ENCODE peak calls at places on chromosomes 13 and 19, in four cellular contexts. One of them, this sample, is unnamed.

GRCh38 chr13:85588359-85588758 is 210.9 kb downstream of the SLITRK6 start:
- DNase-seq in HepG2: no peak
- DNase-seq in K562: no peak
- DNase-seq in IMR-90: no peak
- DNase-seq in this sample: no peak

GRCh38 chr19:36256853-36257511 is 42.1 kb downstream of the ZNF146 start:
- DNase-seq in HepG2: no peak
- DNase-seq in IMR-90: no peak
- DNase-seq in K562: no peak
- DNase-seq in this sample: no peak

GRCh38 chr19:38551450-38551813 is 66.3 kb downstream of the MAP4K1 start:
- DNase-seq in K562: peak
- DNase-seq in HepG2: no peak
- DNase-seq in IMR-90: no peak
- DNase-seq in this sample: no peak

GRCh38 chr19:16739546-16739945 is 19.9 kb downstream of the NWD1 start:
- DNase-seq in K562: no peak
- DNase-seq in IMR-90: no peak
- DNase-seq in HepG2: no peak
- DNase-seq in this sample: no peak

GRCh38 chr13:32300406-32300805 is 14.8 kb downstream of the ZAR1L start:
- DNase-seq in K562: no peak
- DNase-seq in HepG2: no peak
- DNase-seq in IMR-90: no peak
- DNase-seq in this sample: no peak

GRCh38 chr19:53903055-53903680 is 5.9 kb upstream of the CACNG7 start:
- DNase-seq in IMR-90: peak
- DNase-seq in K562: peak
- DNase-seq in HepG2: peak
- DNase-seq in this sample: peak

GRCh38 chr13:33868343-33868994 is 50.5 kb downstream of the RFC3 start:
- DNase-seq in HepG2: no peak
- DNase-seq in IMR-90: no peak
- DNase-seq in K562: no peak
- DNase-seq in this sample: no peak

GRCh38 chr13:75762066-75762937 is 126.2 kb downstream of the LMO7 start:
- DNase-seq in K562: no peak
- DNase-seq in IMR-90: peak
- DNase-seq in HepG2: peak
- DNase-seq in this sample: peak

GRCh38 chr19:6198896-6199239 is 63.4 kb downstream of the ACSBG2 start:
- DNase-seq in IMR-90: no peak
- DNase-seq in HepG2: no peak
- DNase-seq in K562: no peak
- DNase-seq in this sample: no peak

GRCh38 chr13:105918842-105919741 is 616.4 kb downstream of the EFNB2 start:
- DNase-seq in IMR-90: peak
- DNase-seq in HepG2: peak
- DNase-seq in K562: peak
- DNase-seq in this sample: peak

GRCh38 chr19:41904118-41904870 is 21.3 kb downstream of the ARHGEF1 start:
- DNase-seq in IMR-90: no peak
- DNase-seq in HepG2: peak
- DNase-seq in K562: no peak
- DNase-seq in this sample: peak

GRCh38 chr13:97751477-97751876 is 202.0 kb upstream of the IPO5 start:
- DNase-seq in IMR-90: no peak
- DNase-seq in K562: no peak
- DNase-seq in HepG2: no peak
- DNase-seq in this sample: no peak

GRCh38 chr19:6023085-6023682 is 45.2 kb upstream of the RANBP3 start:
- DNase-seq in IMR-90: peak
- DNase-seq in HepG2: no peak
- DNase-seq in K562: no peak
- DNase-seq in this sample: no peak

GRCh38 chr13:60091573-60091972 is 72.2 kb downstream of the DIAPH3 start:
- DNase-seq in K562: no peak
- DNase-seq in HepG2: no peak
- DNase-seq in IMR-90: no peak
- DNase-seq in this sample: no peak

GRCh38 chr19:8489591-8490394 is 12.6 kb downstream of the PRAM1 start:
- DNase-seq in HepG2: no peak
- DNase-seq in IMR-90: no peak
- DNase-seq in K562: no peak
- DNase-seq in this sample: no peak

GRCh38 chr19:55447421-55448174 is 4.5 kb upstream of the SHISA7 start:
- DNase-seq in IMR-90: peak
- DNase-seq in K562: peak
- DNase-seq in HepG2: no peak
- DNase-seq in this sample: peak

GRCh38 chr13:27455331-27455855 is 5.0 kb upstream of the MTIF3 start:
- DNase-seq in K562: no peak
- DNase-seq in HepG2: no peak
- DNase-seq in IMR-90: no peak
- DNase-seq in this sample: no peak

GRCh38 chr19:1567116-1567847 is 843 bp downstream of the MEX3D start:
- DNase-seq in HepG2: no peak
- DNase-seq in K562: peak
- DNase-seq in IMR-90: no peak
- DNase-seq in this sample: no peak

GRCh38 chr13:45196622-45197021 is 4.2 kb downstream of the KCTD4 start:
- DNase-seq in IMR-90: peak
- DNase-seq in HepG2: no peak
- DNase-seq in K562: peak
- DNase-seq in this sample: no peak

GRCh38 chr13:40496035-40496810 is 170.2 kb downstream of the FOXO1 start:
- DNase-seq in IMR-90: no peak
- DNase-seq in HepG2: no peak
- DNase-seq in K562: no peak
- DNase-seq in this sample: no peak

GRCh38 chr19:14472202-14472961 is 2.8 kb downstream of the PTGER1 start:
- DNase-seq in HepG2: no peak
- DNase-seq in K562: peak
- DNase-seq in IMR-90: peak
- DNase-seq in this sample: peak

GRCh38 chr13:44197791-44198770 is 175.5 kb upstream of the SERP2 start:
- DNase-seq in K562: no peak
- DNase-seq in HepG2: no peak
- DNase-seq in IMR-90: peak
- DNase-seq in this sample: no peak

GRCh38 chr13:47798906-47799305 is 202.2 kb downstream of the SUCLA2 start:
- DNase-seq in K562: no peak
- DNase-seq in IMR-90: peak
- DNase-seq in HepG2: peak
- DNase-seq in this sample: no peak

GRCh38 chr13:76630629-76631028 is 255.6 kb downstream of the KCTD12 start:
- DNase-seq in K562: no peak
- DNase-seq in HepG2: no peak
- DNase-seq in IMR-90: no peak
- DNase-seq in this sample: no peak

GRCh38 chr13:46982856-46983582 is 86.2 kb upstream of the HTR2A start:
- DNase-seq in HepG2: no peak
- DNase-seq in K562: no peak
- DNase-seq in IMR-90: no peak
- DNase-seq in this sample: no peak

GRCh38 chr13:110876592-110876991 is 38.3 kb downstream of the ANKRD10 start:
- DNase-seq in K562: no peak
- DNase-seq in HepG2: no peak
- DNase-seq in IMR-90: no peak
- DNase-seq in this sample: no peak

GRCh38 chr13:30708541-30708940 is 26.8 kb upstream of the ALOX5AP start:
- DNase-seq in K562: no peak
- DNase-seq in HepG2: no peak
- DNase-seq in IMR-90: peak
- DNase-seq in this sample: no peak

GRCh38 chr13:105997436-105998232 is 537.8 kb downstream of the EFNB2 start:
- DNase-seq in IMR-90: no peak
- DNase-seq in K562: no peak
- DNase-seq in HepG2: no peak
- DNase-seq in this sample: no peak

GRCh38 chr13:45714170-45714569 is 12.1 kb downstream of the CBY2 start:
- DNase-seq in IMR-90: no peak
- DNase-seq in K562: no peak
- DNase-seq in HepG2: no peak
- DNase-seq in this sample: no peak

GRCh38 chr13:59750860-59751259 is 412.9 kb downstream of the DIAPH3 start:
- DNase-seq in K562: no peak
- DNase-seq in HepG2: no peak
- DNase-seq in IMR-90: peak
- DNase-seq in this sample: no peak

GRCh38 chr13:33033361-33033812 is 17.2 kb downstream of the KL start:
- DNase-seq in IMR-90: no peak
- DNase-seq in K562: no peak
- DNase-seq in HepG2: no peak
- DNase-seq in this sample: no peak

DNA sequence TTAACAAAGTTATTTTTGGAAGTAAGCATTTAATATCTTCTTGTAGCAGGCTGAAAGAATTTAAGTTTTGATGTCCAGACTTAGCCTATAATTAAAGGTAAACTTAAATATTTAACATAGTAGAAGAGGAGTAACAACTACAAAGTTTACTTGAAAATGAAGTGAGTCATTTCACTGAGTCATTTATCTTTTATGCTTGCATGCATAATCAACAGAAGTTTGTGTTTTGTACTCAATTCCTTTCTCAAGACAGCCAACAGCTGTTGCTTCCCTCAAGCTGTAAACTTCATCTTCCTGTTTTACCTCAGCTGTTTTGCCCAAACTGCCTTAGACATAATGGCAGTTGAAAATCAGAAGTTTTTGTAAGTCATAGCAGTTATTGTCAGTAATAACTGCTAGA is 58.0 kb downstream of the EDNRB start:
- DNase-seq in K562: no peak
- DNase-seq in IMR-90: peak
- DNase-seq in HepG2: no peak
- DNase-seq in this sample: no peak
- TF ChIP-seq MAZ in K562: no peak
- TF ChIP-seq MAZ in IMR-90: no peak
- TF ChIP-seq MAZ in HepG2: no peak
- TF ChIP-seq MAZ in this sample: no peak

DNA sequence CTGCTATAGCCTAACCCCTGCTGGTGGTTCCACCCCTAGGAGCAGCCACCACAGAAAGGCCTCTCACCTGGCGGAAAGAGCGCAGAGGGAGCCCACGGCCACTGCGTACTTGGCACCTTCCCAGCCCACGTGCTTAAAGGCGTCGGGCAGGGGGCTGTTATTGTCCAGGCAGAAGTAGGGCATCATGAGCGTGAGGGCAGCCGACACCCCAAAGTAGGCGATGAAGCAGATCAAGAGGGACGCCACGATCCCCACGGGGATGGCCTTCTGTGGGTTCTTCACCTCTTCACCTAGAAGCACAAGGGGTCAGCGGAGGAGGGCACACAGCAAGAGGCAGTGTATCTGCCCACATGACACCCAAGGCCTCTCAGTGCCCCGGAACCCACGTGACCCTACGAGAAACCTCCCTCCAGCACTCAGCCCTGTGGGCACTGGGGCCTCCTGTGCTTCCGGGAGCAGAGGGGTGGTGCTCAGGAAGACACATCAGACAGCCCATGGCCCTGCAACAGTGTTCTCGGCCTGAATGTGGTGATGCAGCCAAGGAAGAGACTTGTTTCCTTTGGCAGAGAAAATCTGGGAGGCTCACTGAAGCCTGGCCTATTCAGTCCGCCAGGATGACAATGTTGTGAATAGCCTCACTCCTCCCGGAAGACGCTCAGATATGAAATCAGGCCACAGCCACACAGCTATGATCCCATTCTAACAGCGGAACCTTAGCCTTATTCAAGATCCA is 72.1 kb downstream of the SLC7A1 start:
- DNase-seq in K562: no peak
- DNase-seq in HepG2: no peak
- DNase-seq in IMR-90: no peak
- DNase-seq in this sample: no peak
- TF ChIP-seq MAZ in K562: no peak
- TF ChIP-seq MAZ in HepG2: no peak
- TF ChIP-seq MAZ in IMR-90: no peak
- TF ChIP-seq MAZ in this sample: no peak

DNA sequence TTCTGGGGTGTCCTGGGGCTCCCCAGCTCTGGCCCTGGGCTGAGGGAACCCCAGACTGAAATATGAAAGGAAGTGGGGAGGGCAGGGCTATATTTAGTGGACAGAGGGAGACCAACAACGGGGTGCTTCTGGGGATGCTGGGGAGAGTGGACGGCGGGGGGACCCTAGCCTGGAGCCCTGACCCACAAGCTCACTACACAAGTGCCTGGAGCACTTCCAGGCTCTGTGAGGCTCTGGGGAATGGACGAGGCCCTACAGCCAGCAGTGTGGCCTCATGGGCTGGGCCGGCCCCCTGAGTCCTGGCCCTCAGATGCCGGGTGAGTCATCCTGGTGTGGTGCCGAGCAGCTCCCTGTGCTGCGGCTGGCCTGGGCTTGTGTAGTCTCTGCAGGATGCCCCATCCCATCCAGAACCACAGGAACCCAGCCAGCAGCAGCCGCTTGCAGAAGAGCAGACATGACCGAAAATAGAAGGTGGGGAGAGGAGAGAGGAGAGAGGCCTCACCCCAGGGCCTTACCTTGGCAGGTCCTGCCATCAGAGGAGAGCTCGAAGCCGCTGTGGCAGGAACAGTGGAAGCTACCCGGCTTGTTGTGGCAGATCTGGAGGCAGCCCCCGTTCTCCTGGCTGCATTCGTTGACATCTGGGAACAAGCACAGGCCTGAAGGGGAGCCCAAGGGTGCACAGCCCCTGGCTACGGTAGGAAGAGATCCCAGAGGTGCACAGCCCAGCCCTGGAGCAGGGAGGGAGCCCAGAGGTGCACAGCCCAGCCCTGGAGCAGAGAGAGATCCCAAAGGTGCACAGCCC is 26.1 kb downstream of the GAS6 start:
- DNase-seq in HepG2: peak
- DNase-seq in IMR-90: peak
- DNase-seq in K562: peak
- DNase-seq in this sample: peak
- TF ChIP-seq MAZ in HepG2: no peak
- TF ChIP-seq MAZ in IMR-90: peak
- TF ChIP-seq MAZ in K562: no peak
- TF ChIP-seq MAZ in this sample: no peak

GRCh38 chr19:48613852-48614435 is 932 bp downstream of the FAM83E start:
- DNase-seq in IMR-90: no peak
- DNase-seq in HepG2: no peak
- DNase-seq in K562: no peak
- DNase-seq in this sample: no peak
- TF ChIP-seq MAZ in IMR-90: no peak
- TF ChIP-seq MAZ in HepG2: no peak
- TF ChIP-seq MAZ in K562: no peak
- TF ChIP-seq MAZ in this sample: no peak

This sample was measured in A549.